ENCODE peak calls at places on chromosomes 7 and 10, in seven cellular contexts. D is GM12865, M is foreskin keratinocyte, W is dorsolateral prefrontal cortex, N is coronary artery, T is H1, E is endodermal cell. Q is an unnamed sample.
A peak's percentile ranks its signal among the peaks of the same experiment; 100 is the strongest.

GRCh38 chr7:37208528-37208927 is 240.1 kb downstream of the ELMO1 start:
- DNase-seq in D (peak; percentile 68), W (peak; percentile 69), T (no peak), E (peak; percentile 72), N (peak; percentile 87), M (peak; percentile 17), Q (no peak)

GRCh38 chr10:128150045-128150493 is 23.8 kb upstream of the MKI67 start:
- DNase-seq in D (peak; percentile 75), T (no peak), N (no peak), W (peak; percentile 70), E (peak; percentile 93), M (peak; percentile 55), Q (peak; percentile 75)

GRCh38 chr10:29343607-29344038 is 54.8 kb downstream of the LYZL1 start:
- DNase-seq in D (peak; percentile 3), N (no peak), M (no peak), W (no peak), T (no peak), E (no peak), Q (no peak)

GRCh38 chr7:19538036-19538435 is 170.8 kb downstream of the POLR1F start:
- DNase-seq in M (no peak), T (no peak), D (no peak), N (no peak), W (no peak), E (no peak), Q (no peak)

GRCh38 chr10:14185501-14186045 is 145.2 kb downstream of the FRMD4A start:
- DNase-seq in D (peak; percentile 97), T (peak; percentile 80), W (no peak), N (no peak), E (peak; percentile 94), M (peak; percentile 98), Q (no peak)

GRCh38 chr10:113221756-113222168 is 271.7 kb downstream of the TCF7L2 start:
- DNase-seq in M (peak; percentile 64), D (no peak), E (peak; percentile 80), W (no peak), T (no peak), N (no peak), Q (no peak)

GRCh38 chr7:115009736-115010435 is 88.0 kb downstream of the MDFIC start:
- DNase-seq in D (no peak), T (no peak), W (no peak), N (no peak), E (no peak), M (no peak), Q (no peak)

GRCh38 chr10:131954356-131954965 is 27.3 kb downstream of the BNIP3 start:
- DNase-seq in M (no peak), D (no peak), E (no peak), N (no peak), T (no peak), W (peak; percentile 19), Q (no peak)

GRCh38 chr7:22109761-22110160 is 164.1 kb upstream of the CDCA7L start:
- DNase-seq in M (peak; percentile 7), T (no peak), N (no peak), W (no peak), E (peak; percentile 83), D (peak; percentile 57), Q (no peak)

GRCh38 chr7:139362302-139362701 is 2.6 kb downstream of the LUC7L2 start:
- DNase-seq in D (no peak), T (no peak), M (no peak), N (no peak), W (no peak), E (no peak), Q (no peak)

GRCh38 chr10:92387289-92387940 is 96.4 kb downstream of the MARCHF5 start:
- DNase-seq in W (no peak), N (no peak), T (peak; percentile 71), D (peak; percentile 63), E (peak; percentile 97), M (peak; percentile 41), Q (peak; percentile 34)

GRCh38 chr10:126770809-126771208 is 100.3 kb upstream of the C10orf90 start:
- DNase-seq in T (no peak), W (no peak), E (no peak), N (no peak), D (no peak), M (no peak), Q (no peak)

GRCh38 chr10:101003639-101004206 is 4.1 kb downstream of the LZTS2 start:
- DNase-seq in M (no peak), D (no peak), N (no peak), E (no peak), T (no peak), W (no peak), Q (no peak)

GRCh38 chr7:50953303-50953702 is 170.6 kb upstream of the GRB10 start:
- DNase-seq in D (no peak), M (no peak), W (no peak), T (no peak), E (no peak), N (no peak), Q (no peak)

GRCh38 chr7:47803846-47804245 is 144.4 kb downstream of the PKD1L1 start:
- DNase-seq in W (no peak), E (peak; percentile 20), M (no peak), D (no peak), T (no peak), N (no peak), Q (no peak)

GRCh38 chr7:150372271-150373048 is 3.8 kb downstream of the REPIN1 start:
- DNase-seq in W (no peak), E (peak; percentile 56), N (no peak), T (no peak), M (no peak), D (no peak), Q (no peak)

GRCh38 chr7:11298220-11298619 is 324.5 kb downstream of the PHF14 start:
- DNase-seq in E (no peak), D (peak; percentile 17), N (no peak), T (no peak), M (no peak), W (no peak), Q (no peak)

GRCh38 chr10:13615650-13616049 is 28.9 kb downstream of the PRPF18 start:
- DNase-seq in E (peak; percentile 70), D (no peak), T (peak; percentile 43), N (no peak), M (no peak), W (no peak), Q (no peak)

GRCh38 chr7:152527610-152528032 is 91.8 kb upstream of the KMT2C start:
- DNase-seq in D (no peak), M (peak; percentile 14), W (no peak), T (no peak), N (no peak), E (no peak), Q (no peak)

GRCh38 chr7:43767311-43767710 is 8.8 kb downstream of the BLVRA start:
- DNase-seq in T (no peak), W (no peak), D (no peak), E (no peak), M (no peak), N (no peak), Q (no peak)

GRCh38 chr10:110411047-110411410 is 86.7 kb upstream of the DUSP5 start:
- DNase-seq in D (no peak), N (no peak), T (no peak), W (no peak), M (peak; percentile 74), E (no peak), Q (peak; percentile 72)

DNA sequence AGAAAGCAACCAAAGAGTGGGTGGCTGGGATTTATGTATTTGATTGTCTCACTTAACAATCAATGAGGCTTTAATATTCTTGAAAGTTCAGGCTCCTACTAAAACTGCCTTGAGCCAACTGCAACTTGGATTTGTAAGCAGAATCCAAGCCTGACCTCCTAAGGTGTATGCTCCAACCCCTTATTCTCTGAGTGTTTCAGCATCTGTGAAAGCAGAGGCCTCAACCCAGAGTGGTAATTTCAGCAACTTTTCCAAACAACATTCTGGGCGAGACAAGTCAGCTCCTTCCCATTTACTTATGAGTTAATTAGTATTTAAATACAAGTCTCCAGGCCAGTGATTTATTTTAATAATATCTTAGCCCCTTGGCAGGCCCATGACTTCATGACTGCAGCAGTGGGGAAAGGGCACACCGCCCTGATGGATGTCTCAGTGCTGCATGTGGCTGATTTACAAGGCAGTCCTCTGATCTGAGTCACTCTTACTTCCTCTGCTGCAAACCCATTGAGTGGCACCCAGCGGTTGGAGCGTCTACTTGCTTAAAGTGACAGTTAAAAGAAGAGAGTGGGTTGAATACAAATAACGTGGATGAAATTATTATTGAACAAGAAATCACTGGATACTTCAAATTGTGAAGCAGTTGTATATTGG is 209.1 kb downstream of the TRIL start:
- DNase-seq in D (peak; percentile 62), M (peak; percentile 63), E (peak; percentile 65), N (no peak), W (no peak), T (no peak), Q (no peak)
- TF ChIP-seq CTCF in D (no peak), M (peak; percentile 49), E (no peak), N (no peak), W (no peak), T (no peak), Q (no peak)

GRCh38 chr10:125739994-125740679 is 20.6 kb downstream of the EDRF1 start:
- DNase-seq in W (no peak), T (no peak), E (no peak), N (no peak), M (no peak), D (no peak), Q (no peak)

GRCh38 chr10:125747417-125747816 is 27.9 kb downstream of the EDRF1 start:
- DNase-seq in E (no peak), N (no peak), W (no peak), T (no peak), M (no peak), D (no peak), Q (no peak)

DNA sequence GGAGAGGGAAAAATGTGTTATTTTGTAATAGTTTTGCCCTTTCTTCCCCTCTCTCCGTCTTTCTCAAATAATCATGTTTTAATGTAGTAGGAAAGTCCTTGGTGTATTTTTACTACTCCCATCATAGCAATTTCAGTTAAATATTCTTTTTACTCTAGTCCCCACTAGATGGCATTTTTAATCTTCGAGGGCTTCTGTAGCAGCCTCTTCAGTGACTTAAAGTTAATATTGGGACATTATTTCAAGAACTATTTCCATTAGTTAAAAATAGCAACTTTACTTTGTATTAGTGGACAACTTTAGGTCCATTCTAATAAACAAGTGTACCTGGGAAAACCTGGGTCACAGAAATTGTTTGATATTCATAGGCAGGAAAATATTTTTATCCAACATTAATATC is 23.0 kb downstream of the EDRF1 start:
- DNase-seq in E (no peak), D (no peak), M (no peak), T (no peak), N (no peak), W (no peak), Q (no peak)
- TF ChIP-seq CTCF in E (peak; percentile 56), D (no peak), M (peak; percentile 22), T (no peak), N (no peak), W (peak; percentile 3), Q (no peak)

DNA sequence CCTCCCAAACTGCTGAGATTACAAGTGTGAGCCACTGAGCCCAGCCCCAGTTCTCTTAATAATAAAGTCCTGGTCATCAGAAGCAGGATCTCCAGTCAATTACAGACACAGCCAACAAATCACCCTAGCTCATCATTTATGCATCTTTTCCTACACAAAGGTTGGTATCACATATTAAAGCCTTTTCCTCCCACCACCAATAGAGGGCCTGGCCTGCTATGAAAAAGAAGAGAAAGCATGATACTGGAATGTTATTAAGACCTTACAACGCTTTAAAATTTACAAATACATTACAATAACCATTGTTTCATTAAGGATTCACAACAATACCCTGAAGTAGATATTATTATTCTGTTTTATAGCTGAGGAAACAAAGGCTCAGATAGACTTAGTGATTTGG is 25.9 kb downstream of the VAX1 start:
- DNase-seq in N (no peak), T (no peak), M (no peak), W (no peak), E (peak; percentile 43), D (no peak), Q (no peak)
- TF ChIP-seq CTCF in N (no peak), T (no peak), M (peak; percentile 54), W (peak; percentile 36), E (peak; percentile 76), D (no peak), Q (peak; percentile 13)

GRCh38 chr7:45891462-45892402 is 3.4 kb downstream of the IGFBP1 start:
- DNase-seq in W (no peak), N (peak; percentile 56), T (no peak), E (no peak), M (no peak), D (no peak), Q (no peak)
- TF ChIP-seq CTCF in W (no peak), N (no peak), T (no peak), E (no peak), M (no peak), D (no peak), Q (peak; percentile 16)

Q was measured in mesothelial cell of epicardium.